ENCODE peak calls at places on chromosomes 7 and 10, in ten cellular contexts. H, M, K, C, T, R, N, Z, X and P are unnamed samples.

GRCh38 chr10:43395571-43396060 is 13.4 kb downstream of the HNRNPF start:
- DNase-seq in H (no peak), M (no peak), K (no peak), C (no peak), T (peak), R (no peak), N (no peak), Z (peak), X (peak), P (no peak)

GRCh38 chr10:75408911-75409885 is 7.6 kb upstream of the ZNF503 start:
- DNase-seq in H (peak), M (peak), K (no peak), C (peak), T (peak), R (no peak), N (no peak), Z (no peak), X (peak), P (peak)

GRCh38 chr10:88226891-88227290 is 356.2 kb downstream of the RNLS start:
- DNase-seq in H (no peak), M (no peak), K (no peak), C (no peak), T (no peak), R (no peak), N (no peak), Z (no peak), X (no peak), P (no peak)

GRCh38 chr7:139396323-139396951 is 36.7 kb downstream of the LUC7L2 start:
- DNase-seq in H (no peak), M (no peak), K (no peak), C (no peak), T (no peak), R (no peak), N (no peak), Z (no peak), X (no peak), P (peak)

GRCh38 chr10:32413513-32413912 is 32.4 kb upstream of the CCDC7 start:
- DNase-seq in H (peak), M (peak), K (peak), C (no peak), T (no peak), R (peak), N (peak), Z (no peak), X (no peak), P (peak)

GRCh38 chr7:104156842-104157277 is 51.0 kb downstream of the ORC5 start:
- DNase-seq in H (no peak), M (no peak), K (no peak), C (peak), T (peak), R (peak), N (no peak), Z (no peak), X (peak), P (peak)

GRCh38 chr10:128054163-128054970 is 71.9 kb downstream of the MKI67 start:
- DNase-seq in H (no peak), M (no peak), K (no peak), C (no peak), T (no peak), R (no peak), N (no peak), Z (no peak), X (no peak), P (no peak)

GRCh38 chr7:44066111-44066460 is 719 bp upstream of the PGAM2 start:
- DNase-seq in H (no peak), M (no peak), K (no peak), C (no peak), T (no peak), R (no peak), N (no peak), Z (no peak), X (no peak), P (no peak)

GRCh38 chr10:24463683-24464426 is 254.9 kb downstream of the KIAA1217 start:
- DNase-seq in H (no peak), M (peak), K (peak), C (no peak), T (peak), R (no peak), N (no peak), Z (no peak), X (no peak), P (peak)

GRCh38 chr7:19248681-19249080 is 103.5 kb upstream of the FERD3L start:
- DNase-seq in H (peak), M (no peak), K (no peak), C (no peak), T (no peak), R (no peak), N (no peak), Z (no peak), X (no peak), P (no peak)

GRCh38 chr7:98202367-98203195 is 8.7 kb upstream of the BHLHA15 start:
- DNase-seq in H (no peak), M (no peak), K (no peak), C (no peak), T (peak), R (no peak), N (no peak), Z (peak), X (peak), P (peak)

GRCh38 chr10:13120786-13121499 is 21.0 kb downstream of the OPTN start:
- DNase-seq in H (no peak), M (no peak), K (no peak), C (no peak), T (no peak), R (no peak), N (no peak), Z (no peak), X (no peak), P (no peak)

GRCh38 chr7:133434246-133434865 is 181.5 kb downstream of the EXOC4 start:
- DNase-seq in H (peak), M (no peak), K (no peak), C (no peak), T (peak), R (no peak), N (no peak), Z (no peak), X (peak), P (peak)
- TF ChIP-seq CTCF in H (peak), M (peak), K (peak), C (peak), T (peak), R (no peak), N (peak), Z (peak), X (peak), P (peak)

GRCh38 chr10:48777056-48777455 is 92.4 kb downstream of the WDFY4 start:
- DNase-seq in H (no peak), M (no peak), K (no peak), C (no peak), T (no peak), R (no peak), N (no peak), Z (no peak), X (no peak), P (no peak)

GRCh38 chr10:48779546-48780152 is 95.0 kb downstream of the WDFY4 start:
- DNase-seq in H (no peak), M (no peak), K (no peak), C (no peak), T (no peak), R (no peak), N (no peak), Z (no peak), X (no peak), P (no peak)

GRCh38 chr10:48778193-48778857 is 93.7 kb downstream of the WDFY4 start:
- DNase-seq in H (no peak), M (no peak), K (no peak), C (no peak), T (no peak), R (no peak), N (no peak), Z (no peak), X (no peak), P (no peak)

GRCh38 chr10:48780341-48780740 is 95.7 kb downstream of the WDFY4 start:
- DNase-seq in H (no peak), M (no peak), K (no peak), C (no peak), T (no peak), R (no peak), N (no peak), Z (no peak), X (no peak), P (no peak)

GRCh38 chr10:48779077-48779476 is 94.4 kb downstream of the WDFY4 start:
- DNase-seq in H (no peak), M (no peak), K (no peak), C (no peak), T (no peak), R (no peak), N (no peak), Z (no peak), X (no peak), P (no peak)
- H3K4me3 ChIP-seq in H (no peak), M (no peak), K (no peak), C (no peak), T (no peak), R (no peak), N (no peak), Z (no peak), X (no peak), P (no peak)

GRCh38 chr10:62248465-62248864 is 20.2 kb downstream of the RTKN2 start:
- DNase-seq in H (no peak), M (no peak), K (no peak), C (no peak), T (peak), R (no peak), N (no peak), Z (no peak), X (peak), P (peak)
- TF ChIP-seq CTCF in H (peak), M (peak), K (peak), C (peak), T (peak), R (peak), N (peak), Z (peak), X (peak), P (peak)

DNA sequence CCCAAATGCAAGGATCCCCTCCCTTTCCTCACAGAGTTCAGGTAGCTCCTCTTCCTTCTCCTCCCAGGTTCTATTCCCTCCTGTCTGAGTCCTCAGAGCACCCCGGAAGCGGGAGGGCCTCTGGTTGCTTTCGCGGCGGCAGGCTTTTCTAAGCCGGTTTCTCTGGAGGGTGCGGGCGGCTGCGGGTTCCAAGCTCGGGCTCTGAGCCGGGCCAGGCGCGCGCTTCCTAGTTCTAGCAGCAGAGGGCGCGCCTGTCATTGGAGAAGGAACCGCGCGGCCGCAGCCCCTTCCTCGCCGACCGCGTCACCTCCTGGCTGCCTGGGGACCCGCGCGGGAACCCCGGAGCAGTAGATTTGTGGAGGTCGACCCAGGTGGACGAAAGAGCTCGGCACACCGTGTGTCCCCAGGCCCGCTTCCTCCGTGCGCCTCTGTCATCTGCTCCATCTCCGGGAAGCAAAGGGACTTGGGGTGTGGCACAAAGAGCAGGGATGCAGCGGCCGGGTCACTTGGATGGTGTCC is 388.9 kb upstream of the PODXL start:
- DNase-seq in H (peak), M (no peak), K (no peak), C (peak), T (peak), R (peak), N (no peak), Z (no peak), X (peak), P (peak)
- H3K4me3 ChIP-seq in H (no peak), M (peak), K (peak), C (no peak), T (peak), R (no peak), N (no peak), Z (no peak), X (no peak), P (no peak)

DNA sequence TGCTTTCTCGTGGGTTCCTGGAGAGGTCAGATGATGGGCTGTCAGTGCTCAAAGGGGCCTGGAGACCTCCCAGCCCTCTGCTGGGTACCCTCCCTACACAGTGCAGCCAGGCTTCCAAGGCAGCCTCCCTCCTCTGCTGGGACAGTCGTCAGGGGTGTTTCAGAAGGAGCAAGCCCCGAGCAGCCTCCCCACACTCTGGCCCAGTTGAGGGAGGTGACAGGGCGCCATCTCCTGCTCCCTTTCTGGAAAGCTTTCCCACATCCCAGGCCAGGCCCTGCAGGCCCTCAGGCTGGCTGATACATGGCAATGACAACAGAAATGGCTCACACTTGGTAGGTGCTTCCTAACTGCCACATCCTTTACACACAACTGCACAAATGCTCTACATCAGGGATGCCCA is 32.1 kb downstream of the KCNMA1 start:
- DNase-seq in H (no peak), M (no peak), K (no peak), C (peak), T (no peak), R (no peak), N (no peak), Z (no peak), X (no peak), P (peak)
- TF ChIP-seq CTCF in H (peak), M (peak), K (peak), C (no peak), T (no peak), R (peak), N (peak), Z (no peak), X (no peak), P (no peak)

DNA sequence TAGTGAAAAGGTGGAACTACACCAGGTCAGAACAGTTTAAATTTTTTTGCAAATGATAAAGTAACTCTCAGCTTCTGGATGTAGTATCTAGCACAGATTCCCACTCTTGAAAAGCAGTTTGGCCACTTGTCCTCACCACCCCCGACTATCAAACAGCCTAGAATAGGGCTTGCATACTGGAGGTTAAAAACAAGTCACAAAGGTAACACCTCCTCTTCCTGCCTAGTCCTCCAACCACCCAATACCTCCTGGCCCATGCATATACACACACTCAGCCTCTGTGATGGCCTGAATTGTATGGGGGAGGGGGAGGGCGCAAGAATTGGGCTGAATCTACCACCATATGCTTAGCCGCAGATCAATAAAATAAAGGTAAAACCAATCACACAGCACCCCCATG is 5.7 kb downstream of the SKAP2 start:
- DNase-seq in H (no peak), M (no peak), K (no peak), C (no peak), T (no peak), R (no peak), N (no peak), Z (no peak), X (no peak), P (no peak)
- H3K4me3 ChIP-seq in H (no peak), M (no peak), K (peak), C (no peak), T (no peak), R (no peak), N (no peak), Z (no peak), X (no peak), P (no peak)